ENCODE peak calls at places on chromosomes 11 and 22, in nine cellular contexts. One of them, this sample, is unnamed.
A peak's percentile ranks its signal among the peaks of the same experiment; 100 is the strongest.

GRCh38 chr11:72671144-72672099 is 2.8 kb downstream of the PDE2A start:
- DNase-seq in coronary artery: no peak
- DNase-seq in left colon: no peak
- DNase-seq in heart left ventricle: no peak
- DNase-seq in IMR-90: no peak
- DNase-seq in adipocyte: no peak
- DNase-seq in psoas muscle: no peak
- DNase-seq in dorsolateral prefrontal cortex: no peak
- DNase-seq in pulmonary artery endothelial cell: no peak
- DNase-seq in this sample: no peak

GRCh38 chr11:3136542-3137455 is 28.3 kb downstream of the OSBPL5 start:
- DNase-seq in heart left ventricle: no peak
- DNase-seq in adipocyte: no peak
- DNase-seq in dorsolateral prefrontal cortex: no peak
- DNase-seq in IMR-90: no peak
- DNase-seq in left colon: peak; percentile 14
- DNase-seq in psoas muscle: peak; percentile 51
- DNase-seq in coronary artery: no peak
- DNase-seq in pulmonary artery endothelial cell: no peak
- DNase-seq in this sample: no peak

GRCh38 chr11:105392546-105392945 is 217.3 kb upstream of the GRIA4 start:
- DNase-seq in coronary artery: no peak
- DNase-seq in adipocyte: peak; percentile 5
- DNase-seq in heart left ventricle: no peak
- DNase-seq in IMR-90: peak; percentile 34
- DNase-seq in left colon: no peak
- DNase-seq in dorsolateral prefrontal cortex: no peak
- DNase-seq in pulmonary artery endothelial cell: no peak
- DNase-seq in psoas muscle: no peak
- DNase-seq in this sample: no peak

GRCh38 chr22:20922141-20922751 is 5.0 kb downstream of the CRKL start:
- DNase-seq in coronary artery: no peak
- DNase-seq in IMR-90: no peak
- DNase-seq in left colon: no peak
- DNase-seq in psoas muscle: no peak
- DNase-seq in adipocyte: no peak
- DNase-seq in heart left ventricle: no peak
- DNase-seq in dorsolateral prefrontal cortex: no peak
- DNase-seq in pulmonary artery endothelial cell: no peak
- DNase-seq in this sample: no peak

GRCh38 chr22:41603873-41604332 is 14.3 kb upstream of the PMM1 start:
- DNase-seq in pulmonary artery endothelial cell: no peak
- DNase-seq in psoas muscle: no peak
- DNase-seq in left colon: no peak
- DNase-seq in IMR-90: no peak
- DNase-seq in heart left ventricle: no peak
- DNase-seq in adipocyte: no peak
- DNase-seq in dorsolateral prefrontal cortex: no peak
- DNase-seq in coronary artery: no peak
- DNase-seq in this sample: no peak

GRCh38 chr11:94664336-94664735 is 97.2 kb downstream of the PIWIL4 start:
- DNase-seq in left colon: no peak
- DNase-seq in pulmonary artery endothelial cell: no peak
- DNase-seq in heart left ventricle: no peak
- DNase-seq in IMR-90: no peak
- DNase-seq in adipocyte: peak; percentile 8
- DNase-seq in psoas muscle: no peak
- DNase-seq in coronary artery: no peak
- DNase-seq in dorsolateral prefrontal cortex: no peak
- DNase-seq in this sample: no peak

GRCh38 chr22:45629469-45630089 is 42.1 kb upstream of the ATXN10 start:
- DNase-seq in pulmonary artery endothelial cell: no peak
- DNase-seq in IMR-90: no peak
- DNase-seq in heart left ventricle: no peak
- DNase-seq in dorsolateral prefrontal cortex: no peak
- DNase-seq in adipocyte: no peak
- DNase-seq in left colon: no peak
- DNase-seq in coronary artery: no peak
- DNase-seq in psoas muscle: no peak
- DNase-seq in this sample: peak; percentile 28

GRCh38 chr11:87739766-87740165 is 435.5 kb downstream of the RAB38 start:
- DNase-seq in psoas muscle: no peak
- DNase-seq in pulmonary artery endothelial cell: no peak
- DNase-seq in heart left ventricle: no peak
- DNase-seq in adipocyte: peak; percentile 38
- DNase-seq in IMR-90: peak; percentile 1
- DNase-seq in coronary artery: no peak
- DNase-seq in dorsolateral prefrontal cortex: no peak
- DNase-seq in left colon: no peak
- DNase-seq in this sample: no peak

GRCh38 chr11:72591785-72592490 is 82.3 kb downstream of the PDE2A start:
- DNase-seq in coronary artery: no peak
- DNase-seq in psoas muscle: no peak
- DNase-seq in adipocyte: no peak
- DNase-seq in dorsolateral prefrontal cortex: peak; percentile 81
- DNase-seq in heart left ventricle: no peak
- DNase-seq in pulmonary artery endothelial cell: no peak
- DNase-seq in left colon: no peak
- DNase-seq in IMR-90: no peak
- DNase-seq in this sample: no peak

GRCh38 chr11:92070026-92070889 is 154.4 kb upstream of the FAT3 start:
- DNase-seq in pulmonary artery endothelial cell: no peak
- DNase-seq in left colon: no peak
- DNase-seq in heart left ventricle: no peak
- DNase-seq in psoas muscle: no peak
- DNase-seq in coronary artery: no peak
- DNase-seq in dorsolateral prefrontal cortex: no peak
- DNase-seq in adipocyte: no peak
- DNase-seq in IMR-90: no peak
- DNase-seq in this sample: no peak

GRCh38 chr11:78790784-78791183 is 216.1 kb upstream of the NARS2 start:
- DNase-seq in coronary artery: no peak
- DNase-seq in pulmonary artery endothelial cell: no peak
- DNase-seq in IMR-90: no peak
- DNase-seq in left colon: no peak
- DNase-seq in heart left ventricle: peak; percentile 51
- DNase-seq in psoas muscle: no peak
- DNase-seq in dorsolateral prefrontal cortex: no peak
- DNase-seq in adipocyte: no peak
- DNase-seq in this sample: no peak

GRCh38 chr11:131217313-131218297 is 152.8 kb upstream of the NTM start:
- DNase-seq in pulmonary artery endothelial cell: no peak
- DNase-seq in IMR-90: peak; percentile 21
- DNase-seq in adipocyte: peak; percentile 15
- DNase-seq in psoas muscle: no peak
- DNase-seq in coronary artery: no peak
- DNase-seq in heart left ventricle: no peak
- DNase-seq in dorsolateral prefrontal cortex: no peak
- DNase-seq in left colon: no peak
- DNase-seq in this sample: no peak

GRCh38 chr11:11993814-11994213 is 14.6 kb downstream of the DKK3 start:
- DNase-seq in left colon: no peak
- DNase-seq in pulmonary artery endothelial cell: no peak
- DNase-seq in adipocyte: peak; percentile 94
- DNase-seq in dorsolateral prefrontal cortex: peak; percentile 78
- DNase-seq in coronary artery: no peak
- DNase-seq in heart left ventricle: peak; percentile 69
- DNase-seq in IMR-90: peak; percentile 86
- DNase-seq in psoas muscle: no peak
- DNase-seq in this sample: no peak

GRCh38 chr11:96309001-96309642 is 33.9 kb downstream of the MAML2 start:
- DNase-seq in adipocyte: peak; percentile 42
- DNase-seq in pulmonary artery endothelial cell: peak; percentile 78
- DNase-seq in coronary artery: no peak
- DNase-seq in left colon: no peak
- DNase-seq in heart left ventricle: no peak
- DNase-seq in psoas muscle: no peak
- DNase-seq in IMR-90: no peak
- DNase-seq in dorsolateral prefrontal cortex: no peak
- DNase-seq in this sample: no peak

GRCh38 chr22:48685767-48686166 is 1141.9 kb downstream of the BRD1 start:
- DNase-seq in dorsolateral prefrontal cortex: no peak
- DNase-seq in psoas muscle: no peak
- DNase-seq in left colon: no peak
- DNase-seq in heart left ventricle: no peak
- DNase-seq in pulmonary artery endothelial cell: no peak
- DNase-seq in IMR-90: no peak
- DNase-seq in adipocyte: no peak
- DNase-seq in coronary artery: no peak
- DNase-seq in this sample: no peak

GRCh38 chr11:76863196-76863777 is 2.6 kb downstream of the ACER3 start:
- DNase-seq in IMR-90: no peak
- DNase-seq in coronary artery: no peak
- DNase-seq in adipocyte: no peak
- DNase-seq in psoas muscle: no peak
- DNase-seq in heart left ventricle: no peak
- DNase-seq in left colon: no peak
- DNase-seq in pulmonary artery endothelial cell: no peak
- DNase-seq in dorsolateral prefrontal cortex: no peak
- DNase-seq in this sample: no peak

GRCh38 chr11:2748061-2748813 is 48.4 kb upstream of the KCNQ1OT1 start:
- DNase-seq in dorsolateral prefrontal cortex: no peak
- DNase-seq in IMR-90: no peak
- DNase-seq in heart left ventricle: peak; percentile 19
- DNase-seq in left colon: peak; percentile 12
- DNase-seq in psoas muscle: peak; percentile 45
- DNase-seq in adipocyte: no peak
- DNase-seq in coronary artery: no peak
- DNase-seq in pulmonary artery endothelial cell: no peak
- DNase-seq in this sample: no peak